ENCODE peak calls at places on chromosomes 12 and 14, in five cellular contexts. One of them, this sample, is unnamed.

GRCh38 chr14:69571879-69572633 is 2.6 kb downstream of the CCDC177 start:
- DNase-seq in HCT116: no peak
- DNase-seq in testis: peak; percentile 52
- DNase-seq in stomach: peak; percentile 32
- DNase-seq in sigmoid colon: no peak
- DNase-seq in this sample: no peak

GRCh38 chr14:90599748-90600507 is 203.1 kb downstream of the CALM1 start:
- DNase-seq in testis: peak; percentile 57
- DNase-seq in HCT116: no peak
- DNase-seq in stomach: no peak
- DNase-seq in sigmoid colon: peak; percentile 53
- DNase-seq in this sample: no peak

GRCh38 chr14:61602733-61603077 is 92.6 kb upstream of the HIF1A start:
- DNase-seq in testis: no peak
- DNase-seq in HCT116: no peak
- DNase-seq in stomach: no peak
- DNase-seq in sigmoid colon: no peak
- DNase-seq in this sample: no peak

GRCh38 chr14:101927859-101928258 is 36.5 kb upstream of the DYNC1H1 start:
- DNase-seq in stomach: peak; percentile 53
- DNase-seq in HCT116: no peak
- DNase-seq in sigmoid colon: peak; percentile 96
- DNase-seq in testis: peak; percentile 93
- DNase-seq in this sample: no peak

GRCh38 chr14:90569201-90569600 is 172.4 kb downstream of the CALM1 start:
- DNase-seq in testis: no peak
- DNase-seq in HCT116: no peak
- DNase-seq in stomach: no peak
- DNase-seq in sigmoid colon: no peak
- DNase-seq in this sample: no peak

GRCh38 chr12:22318122-22318737 is 16.3 kb downstream of the ST8SIA1 start:
- DNase-seq in stomach: no peak
- DNase-seq in HCT116: no peak
- DNase-seq in testis: no peak
- DNase-seq in sigmoid colon: no peak
- DNase-seq in this sample: no peak

GRCh38 chr12:85322715-85323114 is 42.7 kb downstream of the ALX1 start:
- DNase-seq in HCT116: no peak
- DNase-seq in sigmoid colon: no peak
- DNase-seq in testis: no peak
- DNase-seq in stomach: no peak
- DNase-seq in this sample: no peak

GRCh38 chr12:11553871-11554533 is 95.5 kb upstream of the ETV6 start:
- DNase-seq in stomach: peak; percentile 51
- DNase-seq in testis: peak; percentile 66
- DNase-seq in HCT116: peak; percentile 56
- DNase-seq in sigmoid colon: peak; percentile 72
- DNase-seq in this sample: no peak

GRCh38 chr14:93878871-93879270 is 48.3 kb upstream of the FAM181A start:
- DNase-seq in sigmoid colon: no peak
- DNase-seq in stomach: no peak
- DNase-seq in testis: no peak
- DNase-seq in HCT116: no peak
- DNase-seq in this sample: no peak

GRCh38 chr14:90319173-90319572 is 12.6 kb downstream of the NRDE2 start:
- DNase-seq in sigmoid colon: no peak
- DNase-seq in HCT116: no peak
- DNase-seq in stomach: no peak
- DNase-seq in testis: no peak
- DNase-seq in this sample: no peak

GRCh38 chr14:50920482-50921225 is 23.6 kb downstream of the PYGL start:
- DNase-seq in sigmoid colon: no peak
- DNase-seq in testis: no peak
- DNase-seq in stomach: no peak
- DNase-seq in HCT116: no peak
- DNase-seq in this sample: no peak

GRCh38 chr12:14384783-14385638 is 19.5 kb downstream of the ATF7IP start:
- DNase-seq in stomach: peak; percentile 41
- DNase-seq in HCT116: peak; percentile 93
- DNase-seq in testis: peak; percentile 84
- DNase-seq in sigmoid colon: peak; percentile 61
- DNase-seq in this sample: no peak

GRCh38 chr14:18688346-18688745 is 87.4 kb downstream of the OR11H12 start:
- DNase-seq in HCT116: no peak
- DNase-seq in testis: no peak
- DNase-seq in stomach: no peak
- DNase-seq in sigmoid colon: no peak
- DNase-seq in this sample: no peak

GRCh38 chr14:59208224-59208814 is 19.9 kb downstream of the DAAM1 start:
- DNase-seq in testis: no peak
- DNase-seq in stomach: no peak
- DNase-seq in HCT116: no peak
- DNase-seq in sigmoid colon: no peak
- DNase-seq in this sample: no peak

GRCh38 chr12:125564753-125565152 is 499.5 kb downstream of the AACS start:
- DNase-seq in testis: no peak
- DNase-seq in stomach: no peak
- DNase-seq in HCT116: no peak
- DNase-seq in sigmoid colon: no peak
- DNase-seq in this sample: no peak

GRCh38 chr12:69660164-69660863 is 38.8 kb downstream of the BEST3 start:
- DNase-seq in testis: no peak
- DNase-seq in sigmoid colon: no peak
- DNase-seq in stomach: no peak
- DNase-seq in HCT116: no peak
- DNase-seq in this sample: no peak

GRCh38 chr14:55705651-55706340 is 125.8 kb downstream of the KTN1 start:
- DNase-seq in HCT116: no peak
- DNase-seq in sigmoid colon: no peak
- DNase-seq in stomach: peak; percentile 76
- DNase-seq in testis: no peak
- DNase-seq in this sample: no peak

GRCh38 chr14:59630281-59630963 is 53.8 kb upstream of the CCDC175 start:
- DNase-seq in sigmoid colon: no peak
- DNase-seq in stomach: no peak
- DNase-seq in testis: peak; percentile 43
- DNase-seq in HCT116: no peak
- DNase-seq in this sample: no peak

GRCh38 chr12:73833746-73834145 is 703.9 kb upstream of the ATXN7L3B start:
- DNase-seq in stomach: no peak
- DNase-seq in HCT116: no peak
- DNase-seq in testis: no peak
- DNase-seq in sigmoid colon: no peak
- DNase-seq in this sample: no peak

GRCh38 chr12:18224745-18225144 is 36.6 kb upstream of the PIK3C2G start:
- DNase-seq in stomach: no peak
- DNase-seq in sigmoid colon: no peak
- DNase-seq in testis: no peak
- DNase-seq in HCT116: peak; percentile 26
- DNase-seq in this sample: no peak

GRCh38 chr12:79678306-79678705 is 12.5 kb downstream of the PAWR start:
- DNase-seq in testis: no peak
- DNase-seq in sigmoid colon: no peak
- DNase-seq in stomach: no peak
- DNase-seq in HCT116: no peak
- DNase-seq in this sample: no peak

GRCh38 chr12:9064815-9065606 is 50.7 kb downstream of the A2M start:
- DNase-seq in sigmoid colon: peak; percentile 89
- DNase-seq in HCT116: peak; percentile 71
- DNase-seq in stomach: peak; percentile 93
- DNase-seq in testis: peak; percentile 85
- DNase-seq in this sample: peak; percentile 95

GRCh38 chr14:80427101-80427500 is 215.8 kb upstream of the DIO2 start:
- DNase-seq in HCT116: no peak
- DNase-seq in testis: no peak
- DNase-seq in stomach: no peak
- DNase-seq in sigmoid colon: no peak
- DNase-seq in this sample: no peak

GRCh38 chr12:81077686-81078441 is at the start of gene ACSS3:
- DNase-seq in sigmoid colon: peak; percentile 74
- DNase-seq in stomach: peak; percentile 26
- DNase-seq in HCT116: no peak
- DNase-seq in testis: peak; percentile 72
- DNase-seq in this sample: no peak

GRCh38 chr14:105375635-105376057 is 22.7 kb upstream of the TEX22 start:
- DNase-seq in testis: no peak
- DNase-seq in stomach: no peak
- DNase-seq in sigmoid colon: no peak
- DNase-seq in HCT116: no peak
- DNase-seq in this sample: no peak

GRCh38 chr12:24960222-24960855 is 11.4 kb upstream of the BCAT1 start:
- DNase-seq in sigmoid colon: no peak
- DNase-seq in stomach: no peak
- DNase-seq in HCT116: peak; percentile 36
- DNase-seq in testis: peak; percentile 59
- DNase-seq in this sample: no peak

DNA sequence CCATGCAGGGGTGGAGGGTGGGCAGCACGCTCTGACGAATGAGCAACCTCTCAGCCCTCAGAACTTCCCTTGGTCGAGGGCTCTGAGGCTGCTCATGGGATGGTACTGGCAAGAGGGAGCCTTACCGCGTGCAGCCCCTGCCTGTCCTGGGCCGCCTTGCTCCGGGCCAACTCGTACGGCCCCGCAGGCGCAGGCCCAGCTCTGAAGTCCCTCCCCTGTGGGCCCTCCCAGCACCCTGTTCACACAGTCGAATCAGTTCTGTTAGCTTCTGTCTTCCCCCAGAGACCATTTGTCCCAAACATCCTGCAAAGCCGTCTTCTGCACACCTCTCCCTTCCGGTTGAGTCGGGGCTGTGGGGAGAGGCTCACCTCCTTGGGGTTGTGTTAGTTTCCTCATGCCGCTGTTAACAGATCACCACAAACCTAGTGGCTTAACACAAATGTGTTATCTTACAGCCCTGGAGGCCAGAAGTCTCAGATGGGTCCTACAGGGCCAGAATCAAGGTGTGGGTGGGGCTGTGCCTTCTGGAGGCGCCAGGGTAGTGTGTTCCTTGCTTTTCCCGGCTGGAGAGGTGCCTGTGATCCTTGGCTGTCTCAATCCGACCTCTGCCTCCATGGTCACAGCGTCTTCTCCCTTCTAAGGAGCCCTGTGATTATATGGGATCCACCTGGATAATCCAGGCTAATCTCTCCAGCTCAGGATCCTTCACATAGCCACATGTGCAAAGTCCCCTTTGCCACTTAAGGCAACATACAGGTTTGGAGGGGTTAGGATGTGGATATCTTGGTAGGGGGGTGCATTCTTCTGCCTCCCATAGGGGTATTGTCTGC is 901 bp upstream of the HVCN1 start:
- DNase-seq in testis: peak; percentile 53
- DNase-seq in HCT116: no peak
- DNase-seq in sigmoid colon: peak; percentile 76
- DNase-seq in stomach: peak; percentile 39
- DNase-seq in this sample: no peak
- TF ChIP-seq POLR2A in testis: no peak
- TF ChIP-seq POLR2A in HCT116: no peak
- TF ChIP-seq POLR2A in sigmoid colon: no peak
- TF ChIP-seq POLR2A in stomach: no peak
- TF ChIP-seq POLR2A in this sample: no peak

GRCh38 chr12:38934696-38935095 is 29.3 kb upstream of the CPNE8 start:
- DNase-seq in stomach: no peak
- DNase-seq in sigmoid colon: no peak
- DNase-seq in HCT116: no peak
- DNase-seq in testis: no peak
- DNase-seq in this sample: no peak
- H3K4me3 ChIP-seq in stomach: no peak overlapping the region
- H3K4me3 ChIP-seq in sigmoid colon: no peak overlapping the region
- H3K4me3 ChIP-seq in HCT116: no peak overlapping the region
- H3K4me3 ChIP-seq in testis: no peak overlapping the region
- H3K4me3 ChIP-seq in this sample: no peak overlapping the region

DNA sequence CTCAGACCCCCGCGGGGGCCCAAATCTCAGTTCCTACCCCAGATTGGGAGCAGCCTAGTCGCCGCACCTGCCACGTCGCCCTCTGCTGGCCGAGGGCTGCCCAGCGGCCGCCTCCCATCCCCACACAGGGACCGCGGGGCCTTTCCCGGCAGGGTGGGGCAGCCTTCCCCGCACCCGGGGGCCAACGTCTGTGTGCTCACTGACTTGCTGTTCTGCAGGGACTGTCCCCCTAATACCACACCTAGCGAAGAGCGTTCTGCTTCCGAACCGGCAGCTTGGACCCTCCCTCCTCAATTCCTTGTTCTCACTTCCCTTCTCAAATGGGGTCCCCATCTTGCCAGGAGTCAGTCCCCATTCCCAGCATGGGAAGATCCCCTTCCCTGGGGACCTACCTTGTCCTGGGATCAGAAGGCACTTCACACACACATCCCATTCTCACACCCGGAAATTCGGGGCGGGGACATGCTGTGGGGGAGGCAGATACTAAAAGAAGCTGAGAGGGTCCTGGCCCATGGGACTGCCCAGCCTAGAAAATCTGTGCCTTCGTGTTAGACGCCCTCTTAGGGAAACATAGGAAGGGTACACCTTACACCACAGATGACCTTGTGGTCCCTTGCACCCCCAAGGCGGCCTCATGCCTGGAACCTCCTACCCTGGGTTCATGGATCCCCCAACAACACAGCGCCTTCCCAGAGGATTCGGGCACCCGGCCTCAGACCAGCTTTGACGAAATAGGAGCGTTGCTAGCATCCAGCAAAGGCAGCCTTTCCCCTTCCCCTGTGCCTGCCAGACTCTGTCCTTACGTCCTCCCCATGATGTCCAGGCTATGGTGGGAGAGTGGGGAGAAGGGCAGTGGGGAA is 16.4 kb downstream of the ACVRL1 start:
- DNase-seq in HCT116: no peak
- DNase-seq in testis: peak; percentile 53
- DNase-seq in sigmoid colon: peak; percentile 79
- DNase-seq in stomach: peak; percentile 61
- DNase-seq in this sample: no peak
- TF ChIP-seq POLR2A in HCT116: no peak
- TF ChIP-seq POLR2A in testis: no peak
- TF ChIP-seq POLR2A in sigmoid colon: no peak
- TF ChIP-seq POLR2A in stomach: no peak
- TF ChIP-seq POLR2A in this sample: no peak

GRCh38 chr12:90842477-90842876 is 112.5 kb downstream of the CCER1 start:
- DNase-seq in sigmoid colon: no peak
- DNase-seq in HCT116: no peak
- DNase-seq in stomach: no peak
- DNase-seq in testis: no peak
- DNase-seq in this sample: no peak
- H3K4me3 ChIP-seq in sigmoid colon: no peak overlapping the region
- H3K4me3 ChIP-seq in HCT116: no peak overlapping the region
- H3K4me3 ChIP-seq in stomach: no peak overlapping the region
- H3K4me3 ChIP-seq in testis: no peak overlapping the region
- H3K4me3 ChIP-seq in this sample: no peak overlapping the region

GRCh38 chr14:75283162-75283883 is 4.7 kb downstream of the FOS start:
- DNase-seq in sigmoid colon: peak; percentile 82
- DNase-seq in testis: no peak
- DNase-seq in stomach: peak; percentile 72
- DNase-seq in HCT116: no peak
- DNase-seq in this sample: no peak
- TF ChIP-seq POLR2A in sigmoid colon: peak; percentile 26
- TF ChIP-seq POLR2A in testis: no peak
- TF ChIP-seq POLR2A in stomach: peak; percentile 81
- TF ChIP-seq POLR2A in HCT116: no peak
- TF ChIP-seq POLR2A in this sample: no peak

GRCh38 chr12:47776471-47777143 is 3.6 kb downstream of the SLC48A1 start:
- DNase-seq in stomach: no peak
- DNase-seq in sigmoid colon: peak; percentile 67
- DNase-seq in HCT116: no peak
- DNase-seq in testis: no peak
- DNase-seq in this sample: no peak
- H3K4me3 ChIP-seq in stomach: no peak overlapping the region
- H3K4me3 ChIP-seq in sigmoid colon: no peak overlapping the region
- H3K4me3 ChIP-seq in HCT116: no peak overlapping the region
- H3K4me3 ChIP-seq in testis: no peak overlapping the region
- H3K4me3 ChIP-seq in this sample: no peak overlapping the region

This sample was measured in vagina.